ENCODE peak calls at places on chromosomes 11 and 22, in nine cellular contexts. E is K562, G is A549, S is neural progenitor cell, R is mesenchymal stem cell, C is H9, X is H1, N is IMR-90, V is astrocyte. Q is an unnamed sample.
A peak's percentile ranks its signal among the peaks of the same experiment; 100 is the strongest.

GRCh38 chr11:10382518-10382917 is 72.5 kb upstream of the AMPD3 start:
- DNase-seq in E (peak; percentile 70), S (no peak), R (no peak), V (no peak), N (no peak), C (peak; percentile 81), G (no peak), X (peak; percentile 21), Q (no peak)

GRCh38 chr22:35854334-35854733 is 136.7 kb downstream of the APOL5 start:
- DNase-seq in N (no peak), R (no peak), E (no peak), X (no peak), V (no peak), G (no peak), S (no peak), C (no peak), Q (no peak)

GRCh38 chr11:63996512-63996911 is 10.3 kb downstream of the OTUB1 start:
- DNase-seq in S (no peak), E (no peak), X (no peak), R (no peak), C (no peak), G (no peak), V (no peak), N (no peak), Q (no peak)

GRCh38 chr11:94885133-94885532 is 88.2 kb downstream of the CWC15 start:
- DNase-seq in R (peak; percentile 28), C (no peak), G (no peak), V (peak; percentile 74), S (no peak), E (no peak), X (no peak), N (no peak), Q (no peak)

GRCh38 chr11:3808846-3809623 is 675 bp downstream of the PGAP2 start:
- DNase-seq in V (peak; percentile 17), C (peak; percentile 51), X (no peak), S (peak; percentile 27), R (peak; percentile 54), E (peak; percentile 85), G (peak; percentile 91), N (peak; percentile 41), Q (peak; percentile 30)

GRCh38 chr11:82978422-82979099 is 77.0 kb downstream of the DDIAS start:
- DNase-seq in V (peak; percentile 89), S (no peak), X (no peak), N (peak; percentile 90), G (no peak), R (peak; percentile 72), C (no peak), E (no peak), Q (no peak)

GRCh38 chr11:1589996-1590395 is 4.9 kb upstream of the KRTAP5-1 start:
- DNase-seq in S (no peak), R (no peak), X (no peak), N (no peak), C (no peak), G (no peak), V (no peak), E (no peak), Q (no peak)

GRCh38 chr22:50547231-50547851 is 1.6 kb downstream of the KLHDC7B start:
- DNase-seq in S (no peak), X (no peak), V (no peak), E (no peak), C (no peak), R (no peak), G (no peak), N (no peak), Q (no peak)

GRCh38 chr11:79043726-79044125 is 397.1 kb downstream of the TENM4 start:
- DNase-seq in E (no peak), V (no peak), X (no peak), S (no peak), N (no peak), C (no peak), G (no peak), R (no peak), Q (no peak)

GRCh38 chr11:30583505-30584280 is 2.5 kb downstream of the MPPED2 start:
- DNase-seq in C (peak; percentile 39), V (no peak), E (no peak), R (no peak), G (no peak), X (no peak), N (no peak), S (peak; percentile 59), Q (no peak)

GRCh38 chr11:70608568-70609314 is 210.4 kb downstream of the CTTN start:
- DNase-seq in V (peak; percentile 55), R (peak; percentile 57), S (peak; percentile 51), X (no peak), G (no peak), N (peak; percentile 49), E (no peak), C (no peak), Q (no peak)

GRCh38 chr22:32473388-32473952 is 1.1 kb upstream of the FBXO7 start:
- DNase-seq in E (peak; percentile 65), V (peak; percentile 31), G (peak; percentile 12), X (no peak), S (peak; percentile 64), N (peak; percentile 70), C (no peak), R (peak; percentile 79), Q (peak; percentile 35)

GRCh38 chr22:45968751-45969413 is 8.1 kb downstream of the WNT7B start:
- DNase-seq in E (no peak), S (no peak), V (peak; percentile 95), X (no peak), N (peak; percentile 92), G (peak; percentile 77), C (no peak), R (peak; percentile 67), Q (no peak)

GRCh38 chr11:75536786-75537629 is 11.3 kb upstream of the GDPD5 start:
- DNase-seq in E (peak; percentile 77), G (no peak), X (no peak), V (peak; percentile 29), C (no peak), S (no peak), N (peak; percentile 41), R (no peak), Q (no peak)

GRCh38 chr11:71999813-72000590 is 1.3 kb downstream of the IL18BP start:
- DNase-seq in N (no peak), G (no peak), X (no peak), S (no peak), R (no peak), C (no peak), E (peak; percentile 77), V (no peak), Q (no peak)
- H3K4me2 ChIP-seq in N (peak overlapping the region; percentile 55), G (no peak overlapping the region), X (no peak overlapping the region), S (no peak overlapping the region), R (no peak overlapping the region), C (no peak overlapping the region), E (peak overlapping the region; percentile 42), V (no peak overlapping the region), Q (no peak overlapping the region)

GRCh38 chr22:26550498-26551033 is 38.3 kb upstream of the TFIP11 start:
- DNase-seq in X (no peak), E (no peak), V (peak; percentile 99), C (no peak), N (peak; percentile 98), S (peak; percentile 55), G (no peak), R (peak; percentile 87), Q (no peak)
- H3K4me2 ChIP-seq in X (no peak overlapping the region), E (no peak overlapping the region), V (peak overlapping the region; percentile 68), C (no peak overlapping the region), N (peak overlapping the region; percentile 33), S (peak overlapping the region; percentile 8), G (no peak overlapping the region), R (peak overlapping the region; percentile 10), Q (no peak overlapping the region)

GRCh38 chr22:38080847-38081635 is 2.9 kb downstream of the SLC16A8 start:
- DNase-seq in S (peak; percentile 74), X (no peak), N (peak; percentile 14), C (peak; percentile 76), E (no peak), V (peak; percentile 30), G (no peak), R (peak; percentile 39), Q (no peak)

GRCh38 chr22:38082986-38083710 is 836 bp downstream of the SLC16A8 start:
- DNase-seq in S (no peak), R (no peak), N (no peak), X (no peak), C (no peak), E (no peak), V (no peak), G (no peak), Q (no peak)

GRCh38 chr22:38081636-38081940 is 2.4 kb downstream of the SLC16A8 start:
- DNase-seq in V (no peak), R (no peak), N (no peak), C (no peak), X (no peak), E (no peak), G (no peak), S (no peak), Q (no peak)

GRCh38 chr22:38080468-38080846 is 3.5 kb downstream of the SLC16A8 start:
- DNase-seq in G (no peak), N (no peak), S (no peak), R (no peak), X (no peak), V (no peak), C (no peak), E (no peak), Q (no peak)

GRCh38 chr22:38081941-38082828 is 1.8 kb downstream of the SLC16A8 start:
- DNase-seq in C (no peak), X (no peak), N (no peak), V (no peak), E (no peak), R (no peak), G (no peak), S (no peak), Q (no peak)
- H3K4me2 ChIP-seq in C (no peak overlapping the region), X (peak overlapping the region; percentile 66), N (no peak overlapping the region), V (peak overlapping the region; percentile 83), E (no peak overlapping the region), R (peak overlapping the region; percentile 78), G (no peak overlapping the region), S (peak overlapping the region; percentile 67), Q (no peak overlapping the region)

GRCh38 chr22:37423283-37423682 is 4.0 kb downstream of the ELFN2 start:
- DNase-seq in N (no peak), X (no peak), S (no peak), E (no peak), V (no peak), G (no peak), C (no peak), R (no peak), Q (no peak)

GRCh38 chr22:37427128-37427710 is at the start of gene ELFN2:
- DNase-seq in R (peak; percentile 49), E (no peak), V (no peak), C (no peak), S (peak; percentile 61), X (no peak), N (peak; percentile 10), G (peak; percentile 22), Q (no peak)

GRCh38 chr22:37425800-37426531 is 1.3 kb downstream of the ELFN2 start:
- DNase-seq in X (no peak), C (peak; percentile 73), N (peak; percentile 45), G (no peak), E (no peak), S (peak; percentile 76), V (peak; percentile 73), R (peak; percentile 65), Q (peak; percentile 76)

GRCh38 chr22:37426532-37427127 is 649 bp downstream of the ELFN2 start:
- DNase-seq in C (no peak), S (no peak), X (no peak), G (no peak), V (no peak), N (no peak), E (no peak), R (no peak), Q (peak; percentile 10)

DNA sequence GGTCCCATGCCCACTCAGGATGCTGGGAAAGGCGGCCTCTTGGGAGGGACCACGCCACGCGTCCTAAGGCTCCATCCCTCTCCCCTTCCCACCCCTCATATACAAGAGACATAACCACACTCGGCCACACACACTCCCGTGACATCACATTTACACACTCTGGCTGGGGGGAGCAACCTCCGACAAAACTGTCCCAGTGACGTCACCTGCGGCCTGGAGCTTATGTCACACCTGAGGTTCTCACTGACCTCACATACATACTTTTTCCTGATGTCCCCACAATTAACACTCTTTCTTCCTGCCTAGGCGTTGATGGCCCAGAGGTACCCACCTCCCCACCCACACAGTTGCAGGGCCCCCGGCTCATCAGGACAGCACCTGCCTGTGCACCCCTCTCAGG is 1.9 kb downstream of the ELFN2 start:
- DNase-seq in S (no peak), E (no peak), G (no peak), C (no peak), V (no peak), X (no peak), N (no peak), R (no peak), Q (no peak)
- H3K4me2 ChIP-seq in S (no peak overlapping the region), E (no peak overlapping the region), G (no peak overlapping the region), C (no peak overlapping the region), V (peak overlapping the region; percentile 87), X (peak overlapping the region; percentile 66), N (no peak overlapping the region), R (peak overlapping the region; percentile 81), Q (no peak overlapping the region)